ENCODE peak calls at places on chromosomes 16 and 17, in four cellular contexts. O is pancreas, X is osteocyte, T is choroid plexus epithelial cell. G is an unnamed sample.

GRCh38 chr16:11082860-11083388 is 138.6 kb downstream of the CLEC16A start:
- DNase-seq in O (no peak), T (no peak), X (no peak), G (no peak)

GRCh38 chr17:39706921-39707337 is 7.1 kb downstream of the ERBB2 start:
- DNase-seq in T (no peak), O (peak; percentile 54), X (no peak), G (no peak)

GRCh38 chr16:4724661-4725270 is 9.3 kb downstream of the ANKS3 start:
- DNase-seq in X (no peak), T (no peak), O (no peak), G (no peak)

GRCh38 chr16:26717826-26718225 is 348.9 kb upstream of the C16orf82 start:
- DNase-seq in X (no peak), T (no peak), O (no peak), G (no peak)

GRCh38 chr16:68869492-68870084 is 26.3 kb downstream of the TANGO6 start:
- DNase-seq in X (no peak), T (no peak), O (no peak), G (no peak)

GRCh38 chr16:30740364-30741251 is 7.6 kb upstream of the PHKG2 start:
- DNase-seq in X (no peak), O (peak; percentile 91), T (peak; percentile 86), G (peak; percentile 88)

GRCh38 chr17:79784353-79785016 is 6.5 kb downstream of the CBX2 start:
- DNase-seq in T (no peak), X (no peak), O (peak; percentile 27), G (no peak)

GRCh38 chr16:4675864-4676786 is 17.2 kb upstream of the NUDT16L1 start:
- DNase-seq in X (no peak), O (peak; percentile 25), T (no peak), G (peak; percentile 71)

GRCh38 chr17:37094391-37094790 is 145.6 kb downstream of the AATF start:
- DNase-seq in O (no peak), X (no peak), T (no peak), G (no peak)

GRCh38 chr17:8105957-8106398 is 12.3 kb downstream of the ALOXE3 start:
- DNase-seq in O (no peak), X (no peak), T (no peak), G (no peak)

GRCh38 chr17:80284631-80285030 is 24.0 kb downstream of the RNF213 start:
- DNase-seq in X (no peak), O (no peak), T (no peak), G (peak; percentile 42)

GRCh38 chr16:67528870-67529638 is 425 bp downstream of the RIPOR1 start:
- DNase-seq in T (peak; percentile 34), X (peak; percentile 91), O (peak; percentile 72), G (peak; percentile 92)

GRCh38 chr16:25905810-25906209 is 214.1 kb downstream of the HS3ST4 start:
- DNase-seq in X (no peak), T (no peak), O (no peak), G (no peak)

GRCh38 chr17:4854181-4854681 is 21.1 kb downstream of the MINK1 start:
- DNase-seq in O (no peak), X (no peak), T (peak; percentile 54), G (no peak)

GRCh38 chr16:1330260-1330914 is 3.1 kb upstream of the BAIAP3 start:
- DNase-seq in T (no peak), O (no peak), X (no peak), G (no peak)

GRCh38 chr16:85686912-85687591 is 1.7 kb downstream of the GINS2 start:
- DNase-seq in X (no peak), O (no peak), T (no peak), G (no peak)

GRCh38 chr17:17021194-17021863 is 20.9 kb upstream of the MPRIP start:
- DNase-seq in O (peak; percentile 83), X (no peak), T (no peak), G (peak; percentile 32)

GRCh38 chr16:57297856-57298255 is 13.4 kb upstream of the PLLP start:
- DNase-seq in O (no peak), T (no peak), X (no peak), G (no peak)

GRCh38 chr17:53191878-53192277 is 630.8 kb upstream of the KIF2B start:
- DNase-seq in T (no peak), X (no peak), O (no peak), G (no peak)

GRCh38 chr17:80001376-80001775 is 34.3 kb downstream of the TBC1D16 start:
- DNase-seq in O (no peak), X (no peak), T (no peak), G (peak; percentile 60)

GRCh38 chr17:41167561-41167960 is 460 bp downstream of the KRTAP4-3 start:
- DNase-seq in O (no peak), X (no peak), T (peak; percentile 17), G (no peak)

GRCh38 chr17:68514809-68515208 is 2.6 kb downstream of the PRKAR1A start:
- DNase-seq in X (no peak), T (peak; percentile 85), O (no peak), G (no peak)

GRCh38 chr16:87472935-87473334 is 19.9 kb downstream of the ZCCHC14 start:
- DNase-seq in O (no peak), T (no peak), X (no peak), G (no peak)

GRCh38 chr17:45291170-45291805 is 25.5 kb downstream of the MAP3K14 start:
- DNase-seq in T (peak; percentile 78), X (no peak), O (no peak), G (no peak)

GRCh38 chr16:86668136-86668535 is 89.8 kb downstream of the FOXL1 start:
- DNase-seq in T (peak; percentile 85), O (no peak), X (no peak), G (no peak)

GRCh38 chr17:69729937-69730336 is 315.4 kb downstream of the MAP2K6 start:
- DNase-seq in O (no peak), T (peak; percentile 85), X (no peak), G (no peak)

GRCh38 chr17:7296189-7296861 is 1.9 kb upstream of the YBX2 start:
- DNase-seq in T (peak; percentile 78), X (peak; percentile 94), O (peak; percentile 86), G (peak; percentile 76)

GRCh38 chr16:88468289-88469129 is 15.4 kb downstream of the ZFPM1 start:
- DNase-seq in T (peak; percentile 33), O (no peak), X (no peak), G (no peak)